ENCODE peak calls at places on chromosomes 12 and 14, in four cellular contexts. One of them, this sample, is unnamed. For H3K4me1, the result is how much of the 10 kb centered on the place peaks cover.

GRCh38 chr12:108589028-108589839 is 8.7 kb downstream of the TMEM119 start:
- DNase-seq in fibroblast of lung: peak
- DNase-seq in CD8-positive, alpha-beta memory T cell: no peak
- DNase-seq in ovary: no peak
- DNase-seq in this sample: no peak

GRCh38 chr14:62301911-62302310 is 539.7 kb downstream of the SNAPC1 start:
- DNase-seq in fibroblast of lung: peak
- DNase-seq in CD8-positive, alpha-beta memory T cell: no peak
- DNase-seq in ovary: no peak
- DNase-seq in this sample: no peak

GRCh38 chr12:111443086-111443485 is 37.4 kb downstream of the SH2B3 start:
- DNase-seq in fibroblast of lung: no peak
- DNase-seq in ovary: no peak
- DNase-seq in CD8-positive, alpha-beta memory T cell: no peak
- DNase-seq in this sample: no peak

GRCh38 chr12:18424857-18425256 is 163.5 kb downstream of the PIK3C2G start:
- DNase-seq in CD8-positive, alpha-beta memory T cell: no peak
- DNase-seq in fibroblast of lung: no peak
- DNase-seq in ovary: no peak
- DNase-seq in this sample: no peak

GRCh38 chr14:73713804-73714655 is at the start of gene PNMA1:
- DNase-seq in fibroblast of lung: peak
- DNase-seq in CD8-positive, alpha-beta memory T cell: peak
- DNase-seq in ovary: peak
- DNase-seq in this sample: peak

GRCh38 chr14:57871487-57872080 is 5.7 kb upstream of the SLC35F4 start:
- DNase-seq in ovary: no peak
- DNase-seq in fibroblast of lung: peak
- DNase-seq in CD8-positive, alpha-beta memory T cell: no peak
- DNase-seq in this sample: no peak

GRCh38 chr14:74065746-74066575 is 18.3 kb downstream of the ALDH6A1 start:
- DNase-seq in ovary: no peak
- DNase-seq in fibroblast of lung: peak
- DNase-seq in CD8-positive, alpha-beta memory T cell: no peak
- DNase-seq in this sample: no peak

GRCh38 chr12:57434517-57435223 is at the start of gene INHBC:
- DNase-seq in CD8-positive, alpha-beta memory T cell: no peak
- DNase-seq in fibroblast of lung: no peak
- DNase-seq in ovary: no peak
- DNase-seq in this sample: no peak

GRCh38 chr14:106694638-106695393 is 1168.4 kb downstream of the TMEM121 start:
- DNase-seq in CD8-positive, alpha-beta memory T cell: peak
- DNase-seq in ovary: no peak
- DNase-seq in fibroblast of lung: no peak
- DNase-seq in this sample: peak

GRCh38 chr14:45972416-45972815 is 679.2 kb downstream of the RPL10L start:
- DNase-seq in fibroblast of lung: no peak
- DNase-seq in ovary: no peak
- DNase-seq in CD8-positive, alpha-beta memory T cell: no peak
- DNase-seq in this sample: no peak

GRCh38 chr14:54493293-54493692 is 4.5 kb upstream of the GMFB start:
- DNase-seq in ovary: no peak
- DNase-seq in fibroblast of lung: no peak
- DNase-seq in CD8-positive, alpha-beta memory T cell: no peak
- DNase-seq in this sample: no peak

GRCh38 chr14:96626916-96627315 is 124.7 kb downstream of the PAPOLA start:
- DNase-seq in CD8-positive, alpha-beta memory T cell: no peak
- DNase-seq in fibroblast of lung: no peak
- DNase-seq in ovary: no peak
- DNase-seq in this sample: no peak

GRCh38 chr12:95623554-95624170 is 72.4 kb upstream of the USP44 start:
- DNase-seq in fibroblast of lung: peak
- DNase-seq in ovary: peak
- DNase-seq in CD8-positive, alpha-beta memory T cell: no peak
- DNase-seq in this sample: peak

GRCh38 chr12:54937929-54938328 is 46.6 kb downstream of the TESPA1 start:
- DNase-seq in ovary: no peak
- DNase-seq in fibroblast of lung: no peak
- DNase-seq in CD8-positive, alpha-beta memory T cell: no peak
- DNase-seq in this sample: no peak

GRCh38 chr14:92937229-92937937 is 14.4 kb downstream of the CHGA start:
- DNase-seq in fibroblast of lung: no peak
- DNase-seq in CD8-positive, alpha-beta memory T cell: no peak
- DNase-seq in ovary: no peak
- DNase-seq in this sample: no peak

GRCh38 chr12:12070674-12071661 is at the start of gene BCL2L14:
- DNase-seq in ovary: no peak
- DNase-seq in fibroblast of lung: peak
- DNase-seq in CD8-positive, alpha-beta memory T cell: no peak
- DNase-seq in this sample: peak

GRCh38 chr14:99562848-99563748 is 40.9 kb downstream of the CCDC85C start:
- DNase-seq in ovary: peak
- DNase-seq in fibroblast of lung: peak
- DNase-seq in CD8-positive, alpha-beta memory T cell: no peak
- DNase-seq in this sample: no peak

GRCh38 chr12:57242691-57243454 is 8.1 kb downstream of the STAC3 start:
- DNase-seq in CD8-positive, alpha-beta memory T cell: peak
- DNase-seq in fibroblast of lung: peak
- DNase-seq in ovary: peak
- DNase-seq in this sample: peak

GRCh38 chr12:53224897-53225634 is 6.9 kb downstream of the RARG start:
- DNase-seq in CD8-positive, alpha-beta memory T cell: no peak
- DNase-seq in ovary: no peak
- DNase-seq in fibroblast of lung: peak
- DNase-seq in this sample: no peak
- H3K4me1 ChIP-seq in CD8-positive, alpha-beta memory T cell: under half
- H3K4me1 ChIP-seq in ovary: under half
- H3K4me1 ChIP-seq in fibroblast of lung: under half
- H3K4me1 ChIP-seq in this sample: half or more

GRCh38 chr12:47901285-47902093 is 3.3 kb downstream of the VDR start:
- DNase-seq in CD8-positive, alpha-beta memory T cell: no peak
- DNase-seq in fibroblast of lung: no peak
- DNase-seq in ovary: no peak
- DNase-seq in this sample: no peak

GRCh38 chr12:47904647-47905312 is at the start of gene VDR:
- DNase-seq in ovary: peak
- DNase-seq in fibroblast of lung: peak
- DNase-seq in CD8-positive, alpha-beta memory T cell: peak
- DNase-seq in this sample: peak

GRCh38 chr12:47903927-47904646 is 707 bp downstream of the VDR start:
- DNase-seq in ovary: peak
- DNase-seq in fibroblast of lung: peak
- DNase-seq in CD8-positive, alpha-beta memory T cell: peak
- DNase-seq in this sample: peak

GRCh38 chr12:47902131-47902639 is 2.6 kb downstream of the VDR start:
- DNase-seq in CD8-positive, alpha-beta memory T cell: no peak
- DNase-seq in ovary: no peak
- DNase-seq in fibroblast of lung: no peak
- DNase-seq in this sample: no peak

GRCh38 chr12:47903151-47903611 is 1.6 kb downstream of the VDR start:
- DNase-seq in ovary: no peak
- DNase-seq in CD8-positive, alpha-beta memory T cell: no peak
- DNase-seq in fibroblast of lung: peak
- DNase-seq in this sample: no peak
- H3K4me3 ChIP-seq in ovary: no peak
- H3K4me3 ChIP-seq in CD8-positive, alpha-beta memory T cell: peak
- H3K4me3 ChIP-seq in fibroblast of lung: peak
- H3K4me3 ChIP-seq in this sample: no peak

DNA sequence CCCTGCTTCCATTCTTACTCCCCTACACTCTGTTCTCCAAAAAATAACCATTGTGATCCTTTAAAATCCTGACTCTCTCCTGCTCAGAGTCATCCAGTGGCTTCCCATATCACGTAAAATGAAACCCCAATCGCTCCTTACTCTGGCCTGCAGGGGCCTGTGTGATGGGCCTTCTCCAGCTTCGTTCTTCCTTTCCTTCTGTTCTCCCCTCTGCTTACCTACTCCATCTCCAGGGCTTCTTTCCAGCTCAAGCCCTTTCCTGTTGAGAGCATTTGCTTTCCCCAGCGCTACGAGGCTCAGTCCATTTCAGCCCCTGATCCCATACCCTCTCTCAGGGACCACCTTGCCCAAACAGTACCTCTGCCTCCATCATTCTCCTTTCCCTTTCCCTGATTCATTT is 144.4 kb upstream of the ARHGAP5 start:
- DNase-seq in ovary: no peak
- DNase-seq in CD8-positive, alpha-beta memory T cell: no peak
- DNase-seq in fibroblast of lung: no peak
- DNase-seq in this sample: no peak
- H3K4me1 ChIP-seq in ovary: under half
- H3K4me1 ChIP-seq in CD8-positive, alpha-beta memory T cell: under half
- H3K4me1 ChIP-seq in fibroblast of lung: under half
- H3K4me1 ChIP-seq in this sample: under half

GRCh38 chr14:105168093-105168420 is 519 bp downstream of the JAG2 start:
- DNase-seq in ovary: no peak
- DNase-seq in CD8-positive, alpha-beta memory T cell: no peak
- DNase-seq in fibroblast of lung: no peak
- DNase-seq in this sample: no peak
- H3K4me3 ChIP-seq in ovary: peak
- H3K4me3 ChIP-seq in CD8-positive, alpha-beta memory T cell: no peak
- H3K4me3 ChIP-seq in fibroblast of lung: no peak
- H3K4me3 ChIP-seq in this sample: no peak

DNA sequence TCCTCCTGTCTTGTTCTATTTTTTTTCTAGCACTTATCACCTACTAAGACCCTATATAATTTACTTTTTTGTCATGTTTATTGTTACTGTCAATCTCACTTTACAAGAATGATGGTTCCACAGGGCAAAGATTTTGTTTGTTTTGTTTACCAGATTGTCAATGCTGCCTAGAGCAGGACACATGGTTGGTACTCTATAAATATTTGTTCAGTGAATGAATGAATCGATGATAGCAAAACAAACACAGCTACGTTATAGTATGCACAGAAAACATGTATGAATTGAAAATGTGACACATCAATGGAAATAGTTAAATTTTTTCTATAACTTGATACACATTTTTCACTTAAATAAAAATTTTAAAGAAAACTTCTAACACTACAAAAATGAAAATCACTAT is 67.1 kb upstream of the KRR1 start:
- DNase-seq in fibroblast of lung: no peak
- DNase-seq in ovary: no peak
- DNase-seq in CD8-positive, alpha-beta memory T cell: no peak
- DNase-seq in this sample: no peak
- H3K4me1 ChIP-seq in fibroblast of lung: under half
- H3K4me1 ChIP-seq in ovary: under half
- H3K4me1 ChIP-seq in CD8-positive, alpha-beta memory T cell: under half
- H3K4me1 ChIP-seq in this sample: under half

GRCh38 chr12:123532021-123532420 is 1.5 kb downstream of the RILPL1 start:
- DNase-seq in CD8-positive, alpha-beta memory T cell: no peak
- DNase-seq in ovary: no peak
- DNase-seq in fibroblast of lung: peak
- DNase-seq in this sample: no peak
- H3K4me3 ChIP-seq in CD8-positive, alpha-beta memory T cell: no peak
- H3K4me3 ChIP-seq in ovary: no peak
- H3K4me3 ChIP-seq in fibroblast of lung: no peak
- H3K4me3 ChIP-seq in this sample: no peak

DNA sequence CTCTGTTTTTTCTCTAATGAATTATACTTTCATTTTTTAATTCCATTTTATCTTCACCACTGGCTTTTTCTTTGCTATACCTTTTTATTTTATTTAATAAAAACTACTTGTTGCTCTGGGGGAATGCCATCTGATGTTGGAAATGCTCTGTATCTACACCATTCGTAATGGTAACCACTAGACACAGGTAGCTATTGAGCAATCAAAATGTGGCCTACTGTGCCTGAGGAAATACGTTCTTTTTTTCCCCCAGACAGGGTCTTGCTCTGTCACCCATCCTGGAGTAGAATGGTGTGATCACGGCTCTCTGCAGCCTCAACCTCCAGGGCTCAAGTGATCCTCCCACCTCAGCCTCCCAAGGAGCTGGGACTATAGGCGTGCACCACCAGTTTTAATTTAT is 140.2 kb downstream of the FUT8 start:
- DNase-seq in ovary: no peak
- DNase-seq in fibroblast of lung: no peak
- DNase-seq in CD8-positive, alpha-beta memory T cell: no peak
- DNase-seq in this sample: no peak
- H3K4me1 ChIP-seq in ovary: under half
- H3K4me1 ChIP-seq in fibroblast of lung: under half
- H3K4me1 ChIP-seq in CD8-positive, alpha-beta memory T cell: under half
- H3K4me1 ChIP-seq in this sample: under half

GRCh38 chr12:227286-227915 is 13.4 kb upstream of the SLC6A12 start:
- DNase-seq in CD8-positive, alpha-beta memory T cell: no peak
- DNase-seq in ovary: no peak
- DNase-seq in fibroblast of lung: no peak
- DNase-seq in this sample: no peak

GRCh38 chr12:223751-224240 is 9.8 kb upstream of the SLC6A12 start:
- DNase-seq in ovary: no peak
- DNase-seq in fibroblast of lung: no peak
- DNase-seq in CD8-positive, alpha-beta memory T cell: no peak
- DNase-seq in this sample: no peak

GRCh38 chr12:224330-224729 is 10.4 kb upstream of the SLC6A12 start:
- DNase-seq in ovary: no peak
- DNase-seq in CD8-positive, alpha-beta memory T cell: no peak
- DNase-seq in fibroblast of lung: no peak
- DNase-seq in this sample: no peak

GRCh38 chr12:226401-226800 is 12.4 kb upstream of the SLC6A12 start:
- DNase-seq in ovary: no peak
- DNase-seq in CD8-positive, alpha-beta memory T cell: no peak
- DNase-seq in fibroblast of lung: no peak
- DNase-seq in this sample: no peak

DNA sequence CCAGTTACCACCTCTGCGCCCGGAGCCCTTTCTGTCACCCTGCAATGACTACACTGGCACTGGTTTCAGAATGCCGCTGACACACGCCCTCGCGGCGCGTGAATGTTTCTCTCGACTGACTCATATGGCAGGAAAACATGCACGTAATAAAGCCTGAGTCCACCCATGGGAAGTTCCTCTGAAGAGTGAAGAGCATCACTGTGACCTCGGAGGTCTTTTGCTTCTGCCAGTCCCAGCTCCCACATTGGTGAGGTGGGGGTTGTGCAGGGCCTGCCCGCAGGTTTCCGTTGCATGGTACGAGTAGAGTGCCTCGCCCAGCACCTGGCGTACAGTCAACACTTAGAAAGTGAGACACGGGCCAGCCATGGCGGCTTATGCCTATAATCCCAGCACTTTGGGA is 11.1 kb upstream of the SLC6A12 start:
- DNase-seq in CD8-positive, alpha-beta memory T cell: no peak
- DNase-seq in ovary: no peak
- DNase-seq in fibroblast of lung: no peak
- DNase-seq in this sample: no peak
- H3K4me3 ChIP-seq in CD8-positive, alpha-beta memory T cell: no peak
- H3K4me3 ChIP-seq in ovary: no peak
- H3K4me3 ChIP-seq in fibroblast of lung: no peak
- H3K4me3 ChIP-seq in this sample: no peak

GRCh38 chr12:48952691-48953090 is 4.6 kb downstream of the ARF3 start:
- DNase-seq in fibroblast of lung: no peak
- DNase-seq in CD8-positive, alpha-beta memory T cell: no peak
- DNase-seq in ovary: no peak
- DNase-seq in this sample: no peak

GRCh38 chr12:48956279-48957140 is 777 bp downstream of the ARF3 start:
- DNase-seq in ovary: peak
- DNase-seq in fibroblast of lung: peak
- DNase-seq in CD8-positive, alpha-beta memory T cell: no peak
- DNase-seq in this sample: no peak

GRCh38 chr12:48954061-48954460 is 3.2 kb downstream of the ARF3 start:
- DNase-seq in ovary: no peak
- DNase-seq in CD8-positive, alpha-beta memory T cell: no peak
- DNase-seq in fibroblast of lung: no peak
- DNase-seq in this sample: no peak

GRCh38 chr12:48957141-48958048 is at the start of gene ARF3:
- DNase-seq in CD8-positive, alpha-beta memory T cell: peak
- DNase-seq in fibroblast of lung: peak
- DNase-seq in ovary: peak
- DNase-seq in this sample: peak

GRCh38 chr12:48954781-48955501 is 2.3 kb downstream of the ARF3 start:
- DNase-seq in fibroblast of lung: no peak
- DNase-seq in ovary: no peak
- DNase-seq in CD8-positive, alpha-beta memory T cell: no peak
- DNase-seq in this sample: no peak
- H3K4me1 ChIP-seq in fibroblast of lung: under half
- H3K4me1 ChIP-seq in ovary: under half
- H3K4me1 ChIP-seq in CD8-positive, alpha-beta memory T cell: under half
- H3K4me1 ChIP-seq in this sample: under half